ENCODE peak calls at places on chromosomes 1 and 21, in five cellular contexts. M is tibial nerve, A is heart left ventricle, K is ovary, H is A549. L is an unnamed sample. For H3K4me1, the result is how much of the 10 kb centered on the place peaks cover.

GRCh38 chr1:205978676-205979075 is 24.5 kb downstream of the RAB7B start:
- DNase-seq in H (no peak), M (no peak), K (no peak), A (no peak), L (peak)

GRCh38 chr1:247367786-247368342 is 36.2 kb upstream of the ZNF496 start:
- DNase-seq in A (no peak), K (no peak), M (no peak), H (no peak), L (no peak)

GRCh38 chr1:168709896-168710305 is 19.1 kb downstream of the DPT start:
- DNase-seq in M (no peak), H (peak), K (no peak), A (no peak), L (no peak)

GRCh38 chr1:115283249-115283648 is 54.8 kb downstream of the NGF start:
- DNase-seq in H (no peak), K (peak), M (peak), A (no peak), L (no peak)

GRCh38 chr1:108897865-108898720 is 21.3 kb downstream of the GPSM2 start:
- DNase-seq in H (peak), M (no peak), A (no peak), K (no peak), L (no peak)

GRCh38 chr21:45539796-45540600 is 2.2 kb downstream of the SLC19A1 start:
- DNase-seq in H (no peak), M (peak), A (peak), K (peak), L (peak)

GRCh38 chr1:89780721-89781120 is 40.1 kb upstream of the LRRC8D start:
- DNase-seq in H (peak), K (no peak), A (no peak), M (no peak), L (no peak)

GRCh38 chr1:54247858-54248257 is 47.9 kb downstream of the MRPL37 start:
- DNase-seq in K (no peak), H (no peak), M (no peak), A (no peak), L (no peak)

GRCh38 chr1:3470650-3471355 is 16.3 kb downstream of the ARHGEF16 start:
- DNase-seq in M (no peak), H (no peak), A (no peak), K (peak), L (peak)

GRCh38 chr1:101203812-101204540 is 32.8 kb upstream of the S1PR1 start:
- DNase-seq in M (no peak), H (no peak), K (no peak), A (peak), L (no peak)

GRCh38 chr1:101196668-101197067 is 40.2 kb upstream of the S1PR1 start:
- DNase-seq in M (no peak), H (no peak), K (no peak), A (no peak), L (no peak)

GRCh38 chr1:101198842-101199636 is 37.8 kb upstream of the S1PR1 start:
- DNase-seq in A (no peak), H (no peak), K (no peak), M (no peak), L (no peak)

GRCh38 chr1:101200513-101200912 is 36.3 kb upstream of the S1PR1 start:
- DNase-seq in M (no peak), K (no peak), H (peak), A (no peak), L (no peak)

GRCh38 chr1:101199637-101199982 is 37.2 kb upstream of the S1PR1 start:
- DNase-seq in H (no peak), M (no peak), A (no peak), K (no peak), L (no peak)
- H3K27ac ChIP-seq in H (no peak), M (no peak), A (no peak), K (no peak), L (no peak)

GRCh38 chr1:234609528-234610042 is 393 bp downstream of the IRF2BP2 start:
- DNase-seq in A (no peak), H (peak), K (no peak), M (no peak), L (no peak)
- H3K4me1 ChIP-seq in A (under half), H (under half), K (under half), M (half or more), L (under half)

GRCh38 chr1:200738348-200738732 is 353 bp upstream of the CAMSAP2 start:
- DNase-seq in H (no peak), A (no peak), M (no peak), K (no peak), L (no peak)
- TF ChIP-seq POLR2A in H (peak), A (no peak), M (no peak), K (no peak), L (no peak)

GRCh38 chr1:8667869-8668595 is 149.4 kb downstream of the RERE start:
- DNase-seq in A (no peak), M (no peak), H (no peak), K (no peak), L (no peak)

GRCh38 chr1:8666394-8667167 is 150.9 kb downstream of the RERE start:
- DNase-seq in A (no peak), K (no peak), H (no peak), M (no peak), L (no peak)

GRCh38 chr1:8663915-8664331 is 153.5 kb downstream of the RERE start:
- DNase-seq in A (no peak), K (no peak), M (no peak), H (no peak), L (peak)

GRCh38 chr1:8664887-8665286 is 152.6 kb downstream of the RERE start:
- DNase-seq in H (no peak), M (no peak), A (no peak), K (no peak), L (no peak)

GRCh38 chr1:8665824-8666223 is 151.6 kb downstream of the RERE start:
- DNase-seq in M (no peak), K (no peak), A (no peak), H (no peak), L (no peak)
- H3K27ac ChIP-seq in M (no peak), K (no peak), A (no peak), H (no peak), L (peak)

GRCh38 chr1:8093221-8093980 is 67.3 kb upstream of the ERRFI1 start:
- DNase-seq in K (no peak), M (no peak), H (no peak), A (no peak), L (no peak)
- H3K4me1 ChIP-seq in K (under half), M (under half), H (half or more), A (under half), L (under half)